ENCODE peak calls at places on chromosomes 12 and 14, in nine cellular contexts. One of them, this sample, is unnamed.

GRCh38 chr14:99754141-99755067 is 38.8 kb upstream of the EML1 start:
- DNase-seq in esophagus squamous epithelium: no peak
- DNase-seq in transverse colon: no peak
- DNase-seq in fibroblast of gingiva: peak; percentile 60
- DNase-seq in naive thymus-derived CD4-positive, alpha-beta T cell: no peak
- DNase-seq in germinal center: no peak
- DNase-seq in cardiac muscle cell: no peak
- DNase-seq in T-helper 2 cell: peak; percentile 59
- DNase-seq in Caco-2: no peak
- DNase-seq in this sample: no peak

GRCh38 chr12:59615392-59616165 is 19.8 kb downstream of the SLC16A7 start:
- DNase-seq in esophagus squamous epithelium: no peak
- DNase-seq in transverse colon: no peak
- DNase-seq in fibroblast of gingiva: no peak
- DNase-seq in naive thymus-derived CD4-positive, alpha-beta T cell: no peak
- DNase-seq in germinal center: no peak
- DNase-seq in cardiac muscle cell: peak; percentile 42
- DNase-seq in T-helper 2 cell: no peak
- DNase-seq in Caco-2: no peak
- DNase-seq in this sample: no peak

GRCh38 chr12:123966596-123966995 is 6.0 kb downstream of the CCDC92 start:
- DNase-seq in esophagus squamous epithelium: no peak
- DNase-seq in transverse colon: no peak
- DNase-seq in fibroblast of gingiva: peak; percentile 63
- DNase-seq in naive thymus-derived CD4-positive, alpha-beta T cell: no peak
- DNase-seq in germinal center: no peak
- DNase-seq in cardiac muscle cell: no peak
- DNase-seq in T-helper 2 cell: no peak
- DNase-seq in Caco-2: no peak
- DNase-seq in this sample: no peak

GRCh38 chr12:118402251-118402650 is 25.9 kb downstream of the SUDS3 start:
- DNase-seq in esophagus squamous epithelium: no peak
- DNase-seq in transverse colon: no peak
- DNase-seq in fibroblast of gingiva: peak; percentile 75
- DNase-seq in naive thymus-derived CD4-positive, alpha-beta T cell: no peak
- DNase-seq in germinal center: no peak
- DNase-seq in cardiac muscle cell: no peak
- DNase-seq in T-helper 2 cell: no peak
- DNase-seq in Caco-2: no peak
- DNase-seq in this sample: no peak

GRCh38 chr12:85781751-85782150 is 54.5 kb downstream of the RASSF9 start:
- DNase-seq in esophagus squamous epithelium: no peak
- DNase-seq in transverse colon: no peak
- DNase-seq in fibroblast of gingiva: no peak
- DNase-seq in naive thymus-derived CD4-positive, alpha-beta T cell: no peak
- DNase-seq in germinal center: no peak
- DNase-seq in cardiac muscle cell: no peak
- DNase-seq in T-helper 2 cell: no peak
- DNase-seq in Caco-2: no peak
- DNase-seq in this sample: no peak

GRCh38 chr12:96766232-96766631 is 140.8 kb upstream of the NEDD1 start:
- DNase-seq in esophagus squamous epithelium: no peak
- DNase-seq in transverse colon: no peak
- DNase-seq in fibroblast of gingiva: no peak
- DNase-seq in naive thymus-derived CD4-positive, alpha-beta T cell: no peak
- DNase-seq in germinal center: no peak
- DNase-seq in cardiac muscle cell: no peak
- DNase-seq in T-helper 2 cell: no peak
- DNase-seq in Caco-2: peak; percentile 12
- DNase-seq in this sample: no peak

GRCh38 chr14:99612065-99612736 is 8.2 kb upstream of the CCDC85C start:
- DNase-seq in esophagus squamous epithelium: no peak
- DNase-seq in transverse colon: peak; percentile 59
- DNase-seq in fibroblast of gingiva: no peak
- DNase-seq in naive thymus-derived CD4-positive, alpha-beta T cell: no peak
- DNase-seq in germinal center: no peak
- DNase-seq in cardiac muscle cell: no peak
- DNase-seq in T-helper 2 cell: no peak
- DNase-seq in Caco-2: no peak
- DNase-seq in this sample: no peak

GRCh38 chr12:19220861-19221466 is 91.4 kb downstream of the PLEKHA5 start:
- DNase-seq in esophagus squamous epithelium: no peak
- DNase-seq in transverse colon: no peak
- DNase-seq in fibroblast of gingiva: peak; percentile 73
- DNase-seq in naive thymus-derived CD4-positive, alpha-beta T cell: no peak
- DNase-seq in germinal center: no peak
- DNase-seq in cardiac muscle cell: no peak
- DNase-seq in T-helper 2 cell: no peak
- DNase-seq in Caco-2: no peak
- DNase-seq in this sample: no peak

GRCh38 chr12:25427328-25428249 is 125.5 kb downstream of the LMNTD1 start:
- DNase-seq in esophagus squamous epithelium: no peak
- DNase-seq in transverse colon: no peak
- DNase-seq in fibroblast of gingiva: peak; percentile 25
- DNase-seq in naive thymus-derived CD4-positive, alpha-beta T cell: no peak
- DNase-seq in germinal center: no peak
- DNase-seq in cardiac muscle cell: no peak
- DNase-seq in T-helper 2 cell: no peak
- DNase-seq in Caco-2: no peak
- DNase-seq in this sample: no peak

GRCh38 chr14:105299654-105300541 is 903 bp downstream of the BRF1 start:
- DNase-seq in esophagus squamous epithelium: no peak
- DNase-seq in transverse colon: peak; percentile 48
- DNase-seq in fibroblast of gingiva: peak; percentile 14
- DNase-seq in naive thymus-derived CD4-positive, alpha-beta T cell: peak; percentile 23
- DNase-seq in germinal center: no peak
- DNase-seq in cardiac muscle cell: no peak
- DNase-seq in T-helper 2 cell: peak; percentile 39
- DNase-seq in Caco-2: peak; percentile 24
- DNase-seq in this sample: peak; percentile 47

This sample was measured in testis.